ENCODE peak calls at places on chromosomes 13 and 19, in seven cellular contexts. One of them, this sample, is unnamed.

GRCh38 chr19:1067341-1068103 is 555 bp downstream of the ARHGAP45 start:
- DNase-seq in HEK293T: no peak
- DNase-seq in T-cell: no peak
- DNase-seq in stimulated activated CD4-positive, alpha-beta T cell treated with anti-CD3 and anti-CD28 coated beads, Interleukin-4, amount 100 ng/mL, for 48 hours: no peak
- DNase-seq in M059J: peak
- DNase-seq in T-helper 1 cell: peak
- DNase-seq in activated CD4-positive, CD25-positive, alpha-beta regulatory T cell: peak
- DNase-seq in this sample: no peak

GRCh38 chr19:23310729-23311211 is 60.6 kb upstream of the ZNF724 start:
- DNase-seq in HEK293T: no peak
- DNase-seq in T-cell: no peak
- DNase-seq in stimulated activated CD4-positive, alpha-beta T cell treated with anti-CD3 and anti-CD28 coated beads, Interleukin-4, amount 100 ng/mL, for 48 hours: no peak
- DNase-seq in M059J: peak
- DNase-seq in T-helper 1 cell: no peak
- DNase-seq in activated CD4-positive, CD25-positive, alpha-beta regulatory T cell: no peak
- DNase-seq in this sample: no peak

GRCh38 chr19:4369888-4370260 is 26.5 kb downstream of the MPND start:
- DNase-seq in HEK293T: no peak
- DNase-seq in T-cell: peak
- DNase-seq in stimulated activated CD4-positive, alpha-beta T cell treated with anti-CD3 and anti-CD28 coated beads, Interleukin-4, amount 100 ng/mL, for 48 hours: peak
- DNase-seq in M059J: no peak
- DNase-seq in T-helper 1 cell: peak
- DNase-seq in activated CD4-positive, CD25-positive, alpha-beta regulatory T cell: peak
- DNase-seq in this sample: no peak

GRCh38 chr19:29397748-29398147 is 128.0 kb upstream of the VSTM2B start:
- DNase-seq in HEK293T: no peak
- DNase-seq in T-cell: no peak
- DNase-seq in stimulated activated CD4-positive, alpha-beta T cell treated with anti-CD3 and anti-CD28 coated beads, Interleukin-4, amount 100 ng/mL, for 48 hours: no peak
- DNase-seq in M059J: no peak
- DNase-seq in T-helper 1 cell: no peak
- DNase-seq in activated CD4-positive, CD25-positive, alpha-beta regulatory T cell: no peak
- DNase-seq in this sample: no peak

GRCh38 chr13:23516706-23517105 is 53.5 kb upstream of the TNFRSF19 start:
- DNase-seq in HEK293T: no peak
- DNase-seq in T-cell: no peak
- DNase-seq in stimulated activated CD4-positive, alpha-beta T cell treated with anti-CD3 and anti-CD28 coated beads, Interleukin-4, amount 100 ng/mL, for 48 hours: no peak
- DNase-seq in M059J: no peak
- DNase-seq in T-helper 1 cell: no peak
- DNase-seq in activated CD4-positive, CD25-positive, alpha-beta regulatory T cell: no peak
- DNase-seq in this sample: no peak

GRCh38 chr13:100175078-100175802 is 86.3 kb downstream of the PCCA start:
- DNase-seq in HEK293T: no peak
- DNase-seq in T-cell: no peak
- DNase-seq in stimulated activated CD4-positive, alpha-beta T cell treated with anti-CD3 and anti-CD28 coated beads, Interleukin-4, amount 100 ng/mL, for 48 hours: no peak
- DNase-seq in M059J: no peak
- DNase-seq in T-helper 1 cell: no peak
- DNase-seq in activated CD4-positive, CD25-positive, alpha-beta regulatory T cell: no peak
- DNase-seq in this sample: no peak

GRCh38 chr13:33052446-33052845 is 36.2 kb downstream of the KL start:
- DNase-seq in HEK293T: no peak
- DNase-seq in T-cell: no peak
- DNase-seq in stimulated activated CD4-positive, alpha-beta T cell treated with anti-CD3 and anti-CD28 coated beads, Interleukin-4, amount 100 ng/mL, for 48 hours: no peak
- DNase-seq in M059J: no peak
- DNase-seq in T-helper 1 cell: no peak
- DNase-seq in activated CD4-positive, CD25-positive, alpha-beta regulatory T cell: no peak
- DNase-seq in this sample: no peak

GRCh38 chr19:43895727-43896126 is 39.4 kb downstream of the ZNF45 start:
- DNase-seq in HEK293T: no peak
- DNase-seq in T-cell: no peak
- DNase-seq in stimulated activated CD4-positive, alpha-beta T cell treated with anti-CD3 and anti-CD28 coated beads, Interleukin-4, amount 100 ng/mL, for 48 hours: no peak
- DNase-seq in M059J: no peak
- DNase-seq in T-helper 1 cell: no peak
- DNase-seq in activated CD4-positive, CD25-positive, alpha-beta regulatory T cell: no peak
- DNase-seq in this sample: no peak

GRCh38 chr13:30338331-30338851 is 31.0 kb upstream of the KATNAL1 start:
- DNase-seq in HEK293T: no peak
- DNase-seq in T-cell: no peak
- DNase-seq in stimulated activated CD4-positive, alpha-beta T cell treated with anti-CD3 and anti-CD28 coated beads, Interleukin-4, amount 100 ng/mL, for 48 hours: no peak
- DNase-seq in M059J: peak
- DNase-seq in T-helper 1 cell: no peak
- DNase-seq in activated CD4-positive, CD25-positive, alpha-beta regulatory T cell: no peak
- DNase-seq in this sample: no peak

GRCh38 chr13:48431987-48432615 is 19.2 kb upstream of the LPAR6 start:
- DNase-seq in HEK293T: no peak
- DNase-seq in T-cell: no peak
- DNase-seq in stimulated activated CD4-positive, alpha-beta T cell treated with anti-CD3 and anti-CD28 coated beads, Interleukin-4, amount 100 ng/mL, for 48 hours: no peak
- DNase-seq in M059J: peak
- DNase-seq in T-helper 1 cell: no peak
- DNase-seq in activated CD4-positive, CD25-positive, alpha-beta regulatory T cell: no peak
- DNase-seq in this sample: no peak

This sample was measured in NCI-H1930.